ENCODE peak calls at places on chromosomes 11 and 22, in eight cellular contexts. E, S, G, Z, P, B, C and A are unnamed samples.

GRCh38 chr11:128550967-128551522 is 36.3 kb downstream of the ETS1 start:
- DNase-seq in P (no peak), E (no peak), G (no peak), B (no peak), C (no peak), Z (no peak), S (no peak), A (no peak)

GRCh38 chr11:115848080-115848479 is 343.9 kb upstream of the CADM1 start:
- DNase-seq in P (no peak), S (peak), E (no peak), G (no peak), Z (no peak), B (no peak), C (no peak), A (no peak)

GRCh38 chr22:36692280-36692679 is 11.3 kb downstream of the CACNG2 start:
- DNase-seq in Z (no peak), C (no peak), E (no peak), S (no peak), P (no peak), B (no peak), G (no peak), A (no peak)

GRCh38 chr11:103433380-103433779 is 324.2 kb downstream of the DYNC2H1 start:
- DNase-seq in E (no peak), Z (peak), B (no peak), C (no peak), G (no peak), S (no peak), P (no peak), A (no peak)

GRCh38 chr11:34792814-34793241 is 123.4 kb downstream of the APIP start:
- DNase-seq in Z (peak), C (no peak), E (no peak), B (no peak), S (no peak), G (no peak), P (no peak), A (no peak)

GRCh38 chr11:94132152-94132558 is 3.5 kb downstream of the PANX1 start:
- DNase-seq in P (no peak), G (no peak), E (peak), C (no peak), S (no peak), B (no peak), Z (peak), A (no peak)

GRCh38 chr22:42452456-42452855 is 20.3 kb upstream of the NFAM1 start:
- DNase-seq in G (no peak), Z (no peak), B (no peak), S (no peak), P (no peak), E (no peak), C (no peak), A (no peak)

GRCh38 chr11:128901655-128902514 is 10.7 kb downstream of the KCNJ5 start:
- DNase-seq in G (no peak), E (no peak), Z (no peak), S (no peak), B (no peak), P (no peak), C (no peak), A (no peak)

GRCh38 chr11:40274017-40274416 is 1185.4 kb downstream of the LRRC4C start:
- DNase-seq in C (no peak), P (no peak), S (no peak), Z (no peak), G (no peak), E (no peak), B (no peak), A (no peak)

GRCh38 chr11:71962428-71963038 is 33.7 kb downstream of the RNF121 start:
- DNase-seq in P (no peak), C (peak), E (no peak), S (no peak), Z (peak), G (no peak), B (no peak), A (no peak)

GRCh38 chr11:19816040-19816439 is 103.4 kb downstream of the NAV2 start:
- DNase-seq in P (no peak), G (no peak), Z (no peak), C (no peak), E (peak), S (no peak), B (no peak), A (no peak)

GRCh38 chr11:34219862-34220490 is 114.5 kb downstream of the NAT10 start:
- DNase-seq in Z (no peak), G (no peak), P (no peak), B (no peak), E (no peak), S (no peak), C (no peak), A (no peak)

GRCh38 chr11:92865352-92865751 is 104.1 kb upstream of the MTNR1B start:
- DNase-seq in Z (peak), P (no peak), C (no peak), B (no peak), S (no peak), E (no peak), G (no peak), A (no peak)

GRCh38 chr11:79287952-79288351 is 152.9 kb downstream of the TENM4 start:
- DNase-seq in P (no peak), S (no peak), E (no peak), C (no peak), G (no peak), B (no peak), Z (no peak), A (no peak)

GRCh38 chr11:110366234-110366633 is 63.5 kb upstream of the FDX1 start:
- DNase-seq in P (no peak), B (no peak), Z (no peak), E (no peak), S (no peak), G (no peak), C (no peak), A (no peak)

GRCh38 chr22:41596776-41597634 is 7.4 kb upstream of the PMM1 start:
- DNase-seq in B (no peak), G (no peak), E (no peak), P (peak), C (no peak), Z (peak), S (no peak), A (peak)

GRCh38 chr22:48959496-48959895 is 868.2 kb downstream of the BRD1 start:
- DNase-seq in C (no peak), S (no peak), B (no peak), E (no peak), Z (no peak), P (no peak), G (no peak), A (no peak)

GRCh38 chr11:73760066-73760679 is 701 bp downstream of the RAB6A start:
- DNase-seq in P (no peak), C (peak), E (peak), G (no peak), Z (peak), S (peak), B (no peak), A (peak)

GRCh38 chr22:39570226-39570625 is 327 bp upstream of the CACNA1I start:
- DNase-seq in Z (no peak), S (no peak), G (no peak), P (no peak), C (no peak), E (no peak), B (no peak), A (no peak)

GRCh38 chr11:118176400-118177134 is at the start of gene SCN2B:
- DNase-seq in Z (no peak), C (no peak), P (no peak), E (no peak), S (no peak), B (no peak), G (no peak), A (no peak)

GRCh38 chr11:128503231-128503991 is 83.9 kb downstream of the ETS1 start:
- DNase-seq in S (no peak), B (no peak), Z (peak), G (no peak), P (no peak), C (no peak), E (no peak), A (no peak)

GRCh38 chr11:104076455-104076854 is 40.0 kb downstream of the DDI1 start:
- DNase-seq in C (no peak), Z (no peak), P (no peak), E (no peak), B (no peak), G (no peak), S (no peak), A (no peak)

GRCh38 chr22:19271273-19271855 is 20.2 kb downstream of the CLTCL1 start:
- DNase-seq in S (no peak), G (no peak), Z (no peak), B (no peak), C (no peak), P (no peak), E (no peak), A (no peak)

GRCh38 chr11:1597981-1598380 is at the start of gene KRTAP5-2:
- DNase-seq in P (no peak), S (no peak), B (no peak), G (no peak), E (no peak), Z (no peak), C (no peak), A (no peak)

GRCh38 chr11:3022982-3023381 is 30.9 kb upstream of the NAP1L4 start:
- DNase-seq in S (no peak), Z (peak), B (no peak), G (no peak), C (no peak), P (no peak), E (no peak), A (no peak)

GRCh38 chr22:41415554-41415953 is 31.0 kb downstream of the TOB2 start:
- DNase-seq in S (no peak), Z (no peak), P (no peak), G (no peak), E (no peak), B (no peak), C (no peak), A (no peak)

GRCh38 chr11:66289548-66290331 is 797 bp upstream of the YIF1A start:
- DNase-seq in E (no peak), C (peak), P (peak), S (peak), G (no peak), Z (no peak), B (no peak), A (peak)

GRCh38 chr11:104104201-104104600 is 59.7 kb downstream of the PDGFD start:
- DNase-seq in P (no peak), C (no peak), S (no peak), B (no peak), E (no peak), Z (no peak), G (no peak), A (no peak)

GRCh38 chr11:27703453-27703852 is 3.2 kb upstream of the BDNF start:
- DNase-seq in C (no peak), E (no peak), P (no peak), S (no peak), G (no peak), Z (peak), B (no peak), A (no peak)
- TF ChIP-seq CTCF in C (no peak), E (no peak), P (no peak), S (no peak), G (no peak), Z (no peak), B (no peak), A (no peak)

GRCh38 chr11:75553889-75554257 is 8.2 kb upstream of the SERPINH1 start:
- DNase-seq in C (no peak), S (no peak), P (no peak), G (no peak), E (no peak), Z (no peak), B (no peak), A (no peak)
- TF ChIP-seq CTCF in C (no peak), S (no peak), P (no peak), G (no peak), E (no peak), Z (no peak), B (no peak), A (no peak)

GRCh38 chr11:75342966-75343870 is 8.2 kb downstream of the ARRB1 start:
- DNase-seq in Z (peak), P (no peak), G (no peak), B (peak), C (peak), S (peak), E (no peak), A (no peak)

GRCh38 chr11:75339685-75340409 is 11.6 kb downstream of the ARRB1 start:
- DNase-seq in Z (no peak), P (no peak), E (no peak), G (no peak), C (no peak), B (no peak), S (no peak), A (no peak)

GRCh38 chr11:75341583-75341982 is 9.9 kb downstream of the ARRB1 start:
- DNase-seq in B (no peak), C (no peak), P (no peak), E (no peak), G (no peak), S (no peak), Z (no peak), A (no peak)

GRCh38 chr11:75344186-75344585 is 7.3 kb downstream of the ARRB1 start:
- DNase-seq in B (peak), C (no peak), E (no peak), G (no peak), S (no peak), Z (no peak), P (no peak), A (no peak)

GRCh38 chr11:75342231-75342918 is 9.1 kb downstream of the ARRB1 start:
- DNase-seq in Z (no peak), S (no peak), C (no peak), P (no peak), B (peak), G (no peak), E (no peak), A (no peak)
- TF ChIP-seq CTCF in Z (no peak), S (no peak), C (no peak), P (no peak), B (no peak), G (no peak), E (no peak), A (no peak)

DNA sequence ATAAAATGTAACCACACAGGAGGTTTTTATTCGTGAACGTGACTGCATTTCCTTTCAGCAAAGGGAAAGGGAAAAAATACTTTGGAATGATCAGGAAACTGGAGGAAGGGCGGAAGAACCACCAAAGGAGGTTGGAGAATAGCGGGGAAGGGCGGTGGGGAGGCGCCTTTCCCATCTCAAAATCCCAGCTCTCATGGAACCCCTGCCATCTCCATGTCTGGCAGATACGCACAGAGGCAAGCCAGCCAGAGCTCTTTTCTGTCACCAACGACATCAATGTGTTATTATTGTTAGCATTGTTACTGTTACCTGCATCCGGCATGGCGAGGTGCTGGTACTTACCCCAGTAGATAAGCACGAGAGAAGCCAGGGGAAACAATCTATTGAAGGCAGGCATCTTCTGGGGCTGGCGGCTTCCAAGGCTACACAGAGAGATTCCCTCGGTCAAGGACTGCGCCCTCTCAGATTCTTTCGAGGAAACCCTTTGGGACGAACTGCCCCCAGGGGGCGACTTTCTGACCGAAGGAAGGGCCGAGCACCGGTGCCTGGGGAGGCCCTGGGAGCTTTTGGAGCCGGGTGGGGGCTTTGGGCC is 923 bp downstream of the SCN3B start:
- DNase-seq in G (no peak), S (no peak), E (no peak), P (no peak), B (no peak), C (no peak), Z (no peak), A (peak)
- TF ChIP-seq CTCF in G (no peak), S (peak), E (no peak), P (no peak), B (peak), C (no peak), Z (no peak), A (peak)

GRCh38 chr11:127074151-127074761 is 73.7 kb upstream of the KIRREL3 start:
- DNase-seq in Z (peak), P (no peak), S (peak), E (no peak), B (no peak), C (peak), G (no peak), A (no peak)
- TF ChIP-seq CTCF in Z (no peak), P (no peak), S (peak), E (no peak), B (peak), C (peak), G (no peak), A (peak)

GRCh38 chr22:34055525-34056200 is 135.4 kb upstream of the LARGE1 start:
- DNase-seq in B (no peak), P (no peak), G (no peak), C (no peak), S (peak), Z (no peak), E (no peak), A (peak)
- TF ChIP-seq CTCF in B (peak), P (no peak), G (no peak), C (no peak), S (no peak), Z (no peak), E (no peak), A (peak)